ENCODE peak calls at places on chromosomes 13 and 19, in four cellular contexts. P is nephron progenitor cell, K is type B pancreatic cell, G is cardiac muscle cell. X is an unnamed sample.

GRCh38 chr19:35346193-35347052 is 1.3 kb upstream of the FFAR1 start:
- DNase-seq in P (no peak), K (peak; percentile 48), G (no peak), X (no peak)

GRCh38 chr19:37492213-37492612 is 14.5 kb upstream of the ZNF793 start:
- DNase-seq in P (no peak), K (no peak), G (no peak), X (no peak)

GRCh38 chr19:43425567-43426392 is 11.1 kb downstream of the TEX101 start:
- DNase-seq in P (no peak), K (no peak), G (peak; percentile 30), X (peak; percentile 40)

GRCh38 chr19:35350591-35350990 is 2.9 kb downstream of the FFAR1 start:
- DNase-seq in P (peak; percentile 60), K (peak; percentile 52), G (no peak), X (no peak)

GRCh38 chr19:18254546-18255500 is 19.4 kb downstream of the IQCN start:
- DNase-seq in P (no peak), K (no peak), G (no peak), X (peak; percentile 5)

GRCh38 chr13:90238433-90238832 is 1109.1 kb upstream of the MIR17HG start:
- DNase-seq in P (no peak), K (no peak), G (peak; percentile 75), X (peak; percentile 8)

GRCh38 chr19:1267441-1268391 is 1.4 kb upstream of the CIRBP start:
- DNase-seq in P (no peak), K (no peak), G (no peak), X (peak; percentile 16)

GRCh38 chr19:18294467-18294864 is 13.0 kb upstream of the JUND start:
- DNase-seq in P (no peak), K (no peak), G (no peak), X (no peak)

GRCh38 chr19:11530432-11530831 is 1.5 kb upstream of the ECSIT start:
- DNase-seq in P (peak; percentile 39), K (no peak), G (peak; percentile 90), X (peak; percentile 88)

DNA sequence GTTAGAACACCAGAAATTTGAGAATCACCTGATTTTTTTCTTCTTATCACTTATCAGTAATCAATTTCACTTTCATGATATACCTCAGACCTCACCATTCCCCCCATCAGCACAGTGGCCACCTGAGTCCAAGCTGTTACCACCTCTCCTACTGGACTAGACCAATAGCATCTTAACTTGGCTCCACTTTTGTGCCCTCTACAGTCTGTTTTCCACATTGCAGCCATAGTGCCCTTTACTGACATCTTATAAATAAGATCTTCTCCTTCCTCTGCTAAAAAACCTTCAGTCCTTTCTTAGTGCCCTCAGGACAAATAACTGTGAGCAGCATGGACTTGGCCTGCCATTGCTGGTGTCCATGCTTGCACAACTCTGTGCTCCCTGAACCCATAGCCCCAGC is 380.7 kb downstream of the LMO7 start:
- DNase-seq in P (peak; percentile 7), K (no peak), G (peak; percentile 40), X (peak; percentile 57)
- TF ChIP-seq CTCF in P (peak; percentile 4), K (peak; percentile 65), G (peak; percentile 57), X (peak; percentile 60)

GRCh38 chr19:2460245-2460644 is 3.5 kb upstream of the LMNB2 start:
- DNase-seq in P (no peak), K (no peak), G (no peak), X (no peak)

GRCh38 chr19:2458054-2458453 is 1.3 kb upstream of the LMNB2 start:
- DNase-seq in P (no peak), K (no peak), G (no peak), X (no peak)

GRCh38 chr19:2464389-2464788 is 7.6 kb upstream of the LMNB2 start:
- DNase-seq in P (no peak), K (no peak), G (peak; percentile 10), X (no peak)

GRCh38 chr19:2462635-2463421 is 6.1 kb upstream of the LMNB2 start:
- DNase-seq in P (peak; percentile 79), K (no peak), G (peak; percentile 98), X (peak; percentile 98)

DNA sequence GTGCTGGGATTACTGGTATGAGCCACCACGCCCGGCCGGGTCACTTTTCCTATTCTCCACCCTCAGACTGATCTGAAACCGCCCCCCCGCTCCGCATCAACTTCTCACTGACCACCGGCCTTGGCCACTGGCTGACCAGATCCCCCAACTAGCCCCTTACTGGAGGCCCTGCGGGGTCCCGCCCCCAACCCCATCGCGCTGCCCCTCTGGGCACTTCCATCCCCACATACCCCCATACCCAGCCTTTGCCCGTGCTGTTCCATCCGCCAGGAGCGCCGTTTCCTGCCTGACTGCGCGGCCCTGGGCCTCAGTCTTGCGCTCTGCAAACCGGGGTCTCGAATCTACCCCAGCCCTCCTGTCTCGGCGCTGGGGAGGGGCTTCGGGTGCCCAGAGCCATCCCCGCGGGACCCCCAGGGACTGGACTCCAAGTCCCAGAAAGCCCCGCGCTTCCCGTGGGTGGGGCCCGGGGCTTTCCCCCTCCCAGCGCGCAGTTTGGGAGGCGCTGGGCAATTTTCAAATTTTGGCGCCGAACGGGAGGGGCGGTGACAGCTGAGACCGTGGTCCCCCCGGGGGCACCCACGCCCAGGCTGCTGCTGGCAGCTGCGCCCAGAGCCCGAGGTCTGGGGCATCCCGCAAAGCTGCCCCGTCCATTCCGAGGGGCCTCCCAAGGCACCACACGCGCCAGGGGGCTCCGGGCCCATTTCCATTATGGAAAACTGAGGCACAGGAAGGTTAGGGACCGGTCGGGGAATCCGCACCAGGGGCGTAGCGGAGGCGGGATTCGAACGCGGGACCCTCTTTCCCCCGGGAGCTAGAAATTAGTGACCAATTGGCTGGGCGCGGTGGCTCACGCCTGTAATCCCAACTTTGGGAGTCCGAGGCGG is 5.2 kb upstream of the LMNB2 start:
- DNase-seq in P (peak; percentile 63), K (no peak), G (peak; percentile 71), X (peak; percentile 73)
- TF ChIP-seq CTCF in P (no peak), K (no peak), G (peak; percentile 18), X (peak; percentile 39)

DNA sequence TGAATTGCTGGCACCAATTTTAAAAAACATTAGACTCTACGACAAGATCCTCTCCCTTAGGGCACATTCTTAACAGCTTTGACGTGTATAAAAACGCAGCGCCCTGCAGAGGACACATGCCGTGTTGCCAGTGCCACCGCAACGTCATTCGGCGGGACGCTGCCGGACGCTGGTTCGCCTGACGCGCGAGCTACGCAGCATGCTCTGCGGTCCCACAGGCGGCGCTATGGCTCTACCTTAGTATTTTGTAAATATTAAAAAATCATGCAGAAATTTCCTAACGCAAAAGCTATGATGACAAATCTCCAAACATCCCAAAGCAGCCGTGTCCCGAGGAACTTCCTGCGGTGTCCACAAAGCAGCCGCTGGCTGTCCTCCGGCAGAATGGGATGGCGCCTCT is 4.2 kb upstream of the ADPRHL1 start:
- DNase-seq in P (no peak), K (no peak), G (no peak), X (no peak)
- TF ChIP-seq CTCF in P (no peak), K (no peak), G (peak; percentile 3), X (no peak)

DNA sequence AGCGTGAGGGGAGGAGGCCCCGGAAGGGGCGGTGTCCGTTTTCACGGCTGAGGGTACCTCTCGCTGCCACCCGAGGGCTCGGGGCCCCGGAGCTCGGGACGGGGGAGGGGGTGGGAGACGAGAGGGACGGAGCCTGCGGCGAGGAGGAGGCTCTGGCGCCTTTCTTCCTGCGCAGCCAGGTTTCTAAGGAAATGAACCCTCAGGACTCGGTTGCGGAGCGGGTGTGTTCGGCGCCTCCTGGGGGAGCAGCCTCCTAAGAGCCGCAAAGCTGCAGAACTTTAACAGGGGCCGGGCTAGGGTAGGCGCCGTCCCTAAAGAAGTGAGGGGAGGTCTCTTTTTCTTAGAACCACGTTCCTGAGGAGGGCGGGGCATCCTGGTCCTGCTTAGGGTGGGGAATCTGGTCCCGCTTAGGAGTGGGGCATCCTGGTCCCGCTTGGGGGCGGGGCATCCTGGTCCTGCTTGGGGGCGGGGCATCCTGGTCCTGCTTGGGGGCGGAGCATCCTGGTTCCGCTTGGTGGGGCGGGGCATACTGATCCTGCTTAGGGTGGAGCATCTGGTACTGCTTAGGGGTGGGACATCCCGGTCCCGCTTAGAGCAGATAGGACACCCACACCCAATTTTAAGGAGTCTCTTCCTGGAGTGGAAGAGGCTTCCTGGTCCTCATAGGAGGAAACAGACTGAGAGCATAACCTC is 6.2 kb downstream of the SYT5 start:
- DNase-seq in P (peak; percentile 85), K (no peak), G (peak; percentile 83), X (peak; percentile 53)
- TF ChIP-seq CTCF in P (no peak), K (no peak), G (no peak), X (no peak)

GRCh38 chr19:21335721-21336120 is 6.5 kb upstream of the ZNF708 start:
- DNase-seq in P (no peak), K (no peak), G (no peak), X (no peak)
- TF ChIP-seq CTCF in P (no peak), K (no peak), G (no peak), X (no peak)

GRCh38 chr13:63901630-63902029 is 2486.0 kb upstream of the PCDH20 start:
- DNase-seq in P (no peak), K (no peak), G (no peak), X (no peak)
- TF ChIP-seq CTCF in P (no peak), K (no peak), G (no peak), X (no peak)

GRCh38 chr19:3879656-3880055 is 829 bp upstream of the ATCAY start:
- DNase-seq in P (no peak), K (no peak), G (no peak), X (no peak)
- TF ChIP-seq CTCF in P (peak; percentile 16), K (peak; percentile 61), G (no peak), X (no peak)

X was measured in cardiac fibroblast.